ENCODE peak calls at places on chromosomes 6 and 20, in eight cellular contexts. X is CD4-positive, alpha-beta memory T cell; F is colonic mucosa; P is SK-N-SH; O is esophagus squamous epithelium; I is body of pancreas; Q is adrenal gland; K is mucosa of descending colon. J is an unnamed sample. For H3K36me3 and H3K4me1, the result is how much of the 10 kb centered on the place peaks cover.

GRCh38 chr20:60203451-60203850 is 245.2 kb downstream of the CDH26 start:
- DNase-seq in O (no peak), X (no peak), F (no peak), K (no peak), I (no peak), P (no peak), Q (no peak), J (no peak)

GRCh38 chr6:43009124-43009523 is 4.6 kb downstream of the MEA1 start:
- DNase-seq in P (peak), K (peak), F (no peak), I (peak), Q (no peak), O (no peak), X (no peak), J (no peak)

GRCh38 chr6:71198908-71199307 is 89.7 kb upstream of the OGFRL1 start:
- DNase-seq in K (no peak), Q (no peak), F (no peak), I (no peak), P (no peak), X (no peak), O (no peak), J (no peak)

GRCh38 chr6:138869343-138869742 is 73.5 kb downstream of the ECT2L start:
- DNase-seq in Q (no peak), O (no peak), K (no peak), X (no peak), I (no peak), F (no peak), P (no peak), J (no peak)

GRCh38 chr6:75436869-75437268 is 56.7 kb downstream of the FILIP1 start:
- DNase-seq in X (no peak), O (no peak), I (peak), Q (no peak), P (no peak), F (peak), K (peak), J (no peak)

GRCh38 chr20:56348746-56349145 is 10.0 kb upstream of the FAM210B start:
- DNase-seq in Q (no peak), K (no peak), O (no peak), X (no peak), P (no peak), F (no peak), I (no peak), J (no peak)

GRCh38 chr6:4809999-4810918 is 34.1 kb downstream of the CDYL start:
- DNase-seq in F (no peak), X (no peak), Q (no peak), P (no peak), O (no peak), I (no peak), K (no peak), J (no peak)

GRCh38 chr20:63120286-63121090 is 95.4 kb downstream of the YTHDF1 start:
- DNase-seq in I (no peak), P (no peak), O (no peak), Q (no peak), F (no peak), K (no peak), X (no peak), J (no peak)

GRCh38 chr20:35049776-35050352 is 42.7 kb downstream of the TRPC4AP start:
- DNase-seq in K (no peak), O (no peak), Q (no peak), I (no peak), P (no peak), F (no peak), X (no peak), J (no peak)

GRCh38 chr20:35048739-35049138 is 43.9 kb downstream of the TRPC4AP start:
- DNase-seq in Q (no peak), P (no peak), O (no peak), K (no peak), X (no peak), F (no peak), I (no peak), J (no peak)
- H3K36me3 ChIP-seq in Q (under half), P (half or more), O (half or more), K (under half), X (under half), F (under half), I (under half), J (under half)

DNA sequence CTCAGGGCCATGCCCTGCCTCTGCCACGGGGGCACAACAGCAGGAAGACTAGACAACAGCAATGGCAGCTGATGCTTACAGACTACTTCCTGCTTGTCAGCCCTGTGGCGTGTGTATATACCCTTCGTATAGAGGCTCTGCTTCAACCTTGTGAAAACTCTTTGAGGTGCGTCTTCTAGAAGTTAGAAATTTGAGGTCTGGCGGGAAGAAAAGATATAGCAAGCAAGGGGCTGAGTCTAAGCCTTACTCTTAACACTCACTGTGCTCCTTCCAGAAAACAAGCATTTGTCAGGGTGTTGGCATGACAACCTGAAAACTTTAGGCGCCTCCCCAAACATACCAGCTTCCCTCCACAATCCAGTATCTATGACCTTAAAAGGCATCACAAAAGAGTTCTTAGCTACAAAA is 33.3 kb downstream of the JPH2 start:
- DNase-seq in O (no peak), F (no peak), K (no peak), P (no peak), Q (no peak), X (peak), I (no peak), J (no peak)
- H3K4me1 ChIP-seq in O (under half), F (under half), K (under half), P (under half), Q (under half), X (under half), I (under half), J (under half)

GRCh38 chr20:41089555-41089954 is 47.8 kb upstream of the PLCG1 start:
- DNase-seq in X (no peak), Q (no peak), O (no peak), P (no peak), K (no peak), I (no peak), F (no peak), J (no peak)

GRCh38 chr20:41086402-41087324 is 50.7 kb upstream of the PLCG1 start:
- DNase-seq in K (no peak), P (peak), X (no peak), F (no peak), Q (no peak), I (no peak), O (no peak), J (no peak)

GRCh38 chr20:41085606-41086005 is 51.7 kb upstream of the PLCG1 start:
- DNase-seq in X (no peak), P (no peak), O (no peak), Q (no peak), K (no peak), I (no peak), F (no peak), J (no peak)

GRCh38 chr20:41087325-41087685 is 50.0 kb upstream of the PLCG1 start:
- DNase-seq in F (no peak), I (no peak), X (no peak), Q (no peak), K (no peak), P (no peak), O (no peak), J (no peak)

DNA sequence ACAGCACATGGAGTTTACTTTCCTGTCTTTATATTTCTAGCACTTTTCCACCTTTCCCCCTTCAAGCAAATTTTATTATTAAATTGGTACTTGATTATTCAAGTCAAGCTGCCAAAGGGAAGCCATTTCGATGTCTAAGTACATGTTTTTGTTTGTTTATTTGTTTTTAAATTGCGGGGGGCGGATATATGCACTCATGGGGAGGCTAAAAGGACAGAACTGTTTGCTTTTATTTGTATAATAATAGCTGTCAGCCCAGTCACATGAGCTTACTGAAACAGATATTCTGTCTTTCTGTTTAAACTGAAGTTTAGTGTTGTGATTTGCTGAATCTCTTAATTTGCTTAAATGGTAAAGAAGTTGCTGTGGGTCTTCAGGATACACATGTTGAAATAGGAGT is 49.6 kb upstream of the PLCG1 start:
- DNase-seq in Q (no peak), O (no peak), F (no peak), P (no peak), K (no peak), I (no peak), X (no peak), J (no peak)
- H3K36me3 ChIP-seq in Q (under half), O (half or more), F (under half), P (half or more), K (under half), I (under half), X (under half), J (under half)

GRCh38 chr6:92690997-92691599 is 728.3 kb downstream of the EPHA7 start:
- DNase-seq in K (no peak), X (no peak), F (no peak), I (no peak), Q (no peak), P (no peak), O (no peak), J (no peak)
- H3K4me1 ChIP-seq in K (under half), X (under half), F (under half), I (under half), Q (under half), P (under half), O (under half), J (under half)

GRCh38 chr6:7215798-7216231 is 97.2 kb downstream of the SSR1 start:
- DNase-seq in Q (no peak), X (no peak), K (no peak), P (no peak), F (no peak), I (peak), O (no peak), J (no peak)

GRCh38 chr6:7215140-7215539 is 97.9 kb downstream of the SSR1 start:
- DNase-seq in I (no peak), K (no peak), O (no peak), Q (no peak), P (no peak), F (no peak), X (no peak), J (no peak)

GRCh38 chr6:7216941-7217621 is 95.9 kb downstream of the SSR1 start:
- DNase-seq in F (no peak), P (no peak), O (no peak), X (no peak), I (no peak), K (no peak), Q (no peak), J (peak)

GRCh38 chr6:7213416-7213815 is 99.6 kb downstream of the SSR1 start:
- DNase-seq in X (no peak), O (no peak), K (no peak), Q (no peak), F (no peak), I (no peak), P (no peak), J (no peak)

GRCh38 chr6:7214400-7214940 is 98.5 kb downstream of the SSR1 start:
- DNase-seq in P (peak), K (no peak), X (no peak), I (no peak), Q (no peak), O (no peak), F (no peak), J (no peak)
- H3K36me3 ChIP-seq in P (under half), K (under half), X (half or more), I (under half), Q (under half), O (half or more), F (under half), J (under half)

J was measured in lung.